ENCODE peak calls at places on chromosomes 4 and X, in eight cellular contexts. Y is neural crest cell; D is H9; N is activated CD4-positive, alpha-beta T cell treated with anti-CD3 and anti-CD28 coated beads, Interleukin-2, amount 50 U/mL, for 4 hours; X is stimulated activated naive B cell treated with anti-CD40 and anti-IgM and Interleukin-4, amounts not matched to agents 10 μg/mL and 1 μg/mL and 100 μg/mL, for 72 hours; H is iris pigment epithelial cell; B is stimulated activated effector memory CD8-positive, alpha-beta T cell treated with anti-CD3 and anti-CD28 coated beads, Interleukin-12 subunit alpha, Interleukin-12 subunit beta, amount 100 ng/mL, for 72 hours; S is head of caudate nucleus. Z is an unnamed sample.
A peak's percentile ranks its signal among the peaks of the same experiment; 100 is the strongest.

GRCh38 chrX:64398088-64398487 is 2.8 kb upstream of the MTMR8 start:
- DNase-seq in Y (no peak), D (no peak), N (no peak), X (no peak), H (no peak), B (no peak), S (no peak), Z (no peak)

GRCh38 chrX:21741869-21742701 is 15.8 kb downstream of the SMPX start:
- DNase-seq in Y (no peak), D (no peak), N (no peak), X (no peak), H (peak; percentile 91), B (no peak), S (no peak), Z (no peak)

GRCh38 chr4:175622887-175623286 is 189.2 kb downstream of the GPM6A start:
- DNase-seq in Y (no peak), D (no peak), N (no peak), X (no peak), H (no peak), B (no peak), S (no peak), Z (no peak)

GRCh38 chrX:21745756-21746155 is 12.2 kb downstream of the SMPX start:
- DNase-seq in Y (peak; percentile 59), D (no peak), N (peak; percentile 20), X (peak; percentile 8), H (peak; percentile 38), B (peak; percentile 5), S (peak; percentile 33), Z (peak; percentile 27)

GRCh38 chrX:1945879-1946278 is 331.0 kb downstream of the ASMT start:
- DNase-seq in Y (no peak), D (no peak), N (no peak), X (no peak), H (no peak), B (no peak), S (no peak), Z (no peak)

GRCh38 chrX:132292753-132293152 is 73.5 kb upstream of the RAP2C start:
- DNase-seq in Y (peak; percentile 28), D (peak; percentile 32), N (no peak), X (peak; percentile 4), H (peak; percentile 61), B (no peak), S (peak; percentile 13), Z (peak; percentile 65)

GRCh38 chr4:89353514-89353913 is 45.9 kb upstream of the GPRIN3 start:
- DNase-seq in Y (no peak), D (no peak), N (no peak), X (no peak), H (no peak), B (no peak), S (no peak), Z (no peak)

GRCh38 chr4:180999217-180999616 is 1244.0 kb upstream of the TENM3 start:
- DNase-seq in Y (no peak), D (no peak), N (no peak), X (no peak), H (no peak), B (no peak), S (no peak), Z (no peak)

GRCh38 chr4:108116423-108117168 is 52.1 kb downstream of the LEF1 start:
- DNase-seq in Y (no peak), D (no peak), N (no peak), X (peak; percentile 22), H (no peak), B (no peak), S (no peak), Z (no peak)

GRCh38 chr4:90064196-90064595 is 63.0 kb upstream of the CCSER1 start:
- DNase-seq in Y (no peak), D (no peak), N (no peak), X (no peak), H (no peak), B (no peak), S (no peak), Z (no peak)

GRCh38 chrX:133325422-133325821 is 89.9 kb downstream of the GPC4 start:
- DNase-seq in Y (no peak), D (no peak), N (no peak), X (no peak), H (peak; percentile 8), B (no peak), S (no peak), Z (no peak)

GRCh38 chr4:144787365-144788263 is 141.7 kb downstream of the HHIP start:
- DNase-seq in Y (no peak), D (no peak), N (no peak), X (no peak), H (peak; percentile 50), B (no peak), S (no peak), Z (peak; percentile 21)

GRCh38 chr4:166315721-166316467 is 442.9 kb downstream of the TLL1 start:
- DNase-seq in Y (no peak), D (no peak), N (no peak), X (no peak), H (no peak), B (no peak), S (no peak), Z (no peak)

GRCh38 chrX:34866636-34867035 is 76.0 kb upstream of the FAM47B start:
- DNase-seq in Y (no peak), D (no peak), N (no peak), X (no peak), H (peak; percentile 55), B (no peak), S (no peak), Z (peak; percentile 12)

GRCh38 chr4:152679414-152680281 is at the start of gene TMEM154:
- DNase-seq in Y (peak; percentile 54), D (peak; percentile 71), N (peak; percentile 44), X (peak; percentile 73), H (peak; percentile 91), B (peak; percentile 50), S (peak; percentile 52), Z (peak; percentile 85)

GRCh38 chrX:24014388-24015018 is 12.5 kb downstream of the KLHL15 start:
- DNase-seq in Y (no peak), D (no peak), N (peak; percentile 44), X (peak; percentile 6), H (peak; percentile 26), B (no peak), S (peak; percentile 7), Z (no peak)

GRCh38 chrX:68490644-68491043 is 8.2 kb upstream of the YIPF6 start:
- DNase-seq in Y (no peak), D (no peak), N (no peak), X (no peak), H (peak; percentile 27), B (no peak), S (no peak), Z (peak; percentile 48)

GRCh38 chr4:8168832-8169598 is 10.4 kb upstream of the ABLIM2 start:
- DNase-seq in Y (no peak), D (no peak), N (no peak), X (no peak), H (no peak), B (no peak), S (no peak), Z (no peak)

GRCh38 chr4:3254302-3255131 is 5.6 kb downstream of the MSANTD1 start:
- DNase-seq in Y (no peak), D (peak; percentile 16), N (no peak), X (no peak), H (no peak), B (no peak), S (no peak), Z (no peak)

GRCh38 chrX:3638280-3638873 is 75.1 kb downstream of the PRKX start:
- DNase-seq in Y (peak; percentile 71), D (no peak), N (no peak), X (no peak), H (peak; percentile 44), B (no peak), S (peak; percentile 19), Z (peak; percentile 48)

GRCh38 chr4:52873191-52873590 is 11.1 kb downstream of the RASL11B start:
- DNase-seq in Y (no peak), D (no peak), N (no peak), X (no peak), H (no peak), B (no peak), S (no peak), Z (no peak)

GRCh38 chr4:2936773-2937145 is 26.4 kb downstream of the NOP14 start:
- DNase-seq in Y (no peak), D (no peak), N (no peak), X (no peak), H (peak; percentile 85), B (peak; percentile 55), S (no peak), Z (peak; percentile 73)

GRCh38 chrX:13398073-13398823 is 78.4 kb upstream of the ATXN3L start:
- DNase-seq in Y (no peak), D (no peak), N (no peak), X (no peak), H (peak; percentile 99), B (peak; percentile 4), S (no peak), Z (peak; percentile 81)

GRCh38 chr4:182231080-182231479 is 12.1 kb upstream of the TENM3 start:
- DNase-seq in Y (no peak), D (no peak), N (no peak), X (no peak), H (no peak), B (no peak), S (no peak), Z (no peak)

GRCh38 chr4:163404570-163404969 is 60.9 kb downstream of the NPY5R start:
- DNase-seq in Y (no peak), D (no peak), N (no peak), X (no peak), H (peak; percentile 2), B (no peak), S (no peak), Z (no peak)

GRCh38 chrX:33434256-33435092 is 223.1 kb upstream of the DMD start:
- DNase-seq in Y (peak; percentile 85), D (peak; percentile 87), N (no peak), X (peak; percentile 16), H (peak; percentile 49), B (no peak), S (peak; percentile 68), Z (peak; percentile 27)